ENCODE peak calls at places on chromosomes 3 and 15, in nine cellular contexts. K is GM23338, R is cardiac fibroblast, Y is heart left ventricle, M is NB4, C is AG04449, Q is cardiac muscle cell, V is GM20000, L is spleen. P is an unnamed sample.

GRCh38 chr3:124599779-124600693 is 130.2 kb upstream of the UMPS start:
- DNase-seq in V (no peak), M (no peak), L (no peak), Y (peak; percentile 36), K (no peak), C (no peak), R (peak; percentile 54), Q (no peak), P (no peak)

GRCh38 chr3:50126287-50127211 is 28.6 kb upstream of the SEMA3F start:
- DNase-seq in K (peak; percentile 53), M (no peak), C (no peak), Y (peak; percentile 13), Q (peak; percentile 75), L (peak; percentile 73), V (no peak), R (peak; percentile 42), P (no peak)

GRCh38 chr3:193665370-193665989 is 72.5 kb downstream of the OPA1 start:
- DNase-seq in V (no peak), R (peak; percentile 65), L (no peak), K (peak; percentile 35), Y (no peak), C (no peak), M (peak; percentile 47), Q (peak; percentile 61), P (no peak)

GRCh38 chr15:67137951-67138935 is 72.8 kb downstream of the SMAD3 start:
- DNase-seq in C (no peak), V (no peak), K (no peak), Q (no peak), L (no peak), R (no peak), Y (no peak), M (no peak), P (no peak)

GRCh38 chr15:33738941-33739664 is 229.2 kb upstream of the CHRM5 start:
- DNase-seq in Q (no peak), M (no peak), R (no peak), V (no peak), K (no peak), L (no peak), Y (no peak), C (no peak), P (no peak)

GRCh38 chr15:36880226-36880912 is 220.0 kb downstream of the MEIS2 start:
- DNase-seq in Q (no peak), C (no peak), Y (peak; percentile 27), R (no peak), V (no peak), L (no peak), K (peak; percentile 84), M (no peak), P (no peak)

GRCh38 chr15:55915221-55915620 is 78.2 kb downstream of the NEDD4 start:
- DNase-seq in K (no peak), V (no peak), M (no peak), C (no peak), L (no peak), R (peak; percentile 59), Y (no peak), Q (peak; percentile 47), P (no peak)

GRCh38 chr3:49462222-49462621 is 7.8 kb upstream of the DAG1 start:
- DNase-seq in R (peak; percentile 63), K (no peak), L (no peak), M (no peak), C (no peak), Y (no peak), Q (peak; percentile 17), V (no peak), P (no peak)

GRCh38 chr3:53545365-53546031 is 51.1 kb downstream of the CACNA1D start:
- DNase-seq in Y (no peak), K (no peak), Q (no peak), C (no peak), M (no peak), V (no peak), L (no peak), R (no peak), P (no peak)

GRCh38 chr3:2645001-2645400 is 465.2 kb downstream of the IL5RA start:
- DNase-seq in V (no peak), K (no peak), M (no peak), L (no peak), R (no peak), Q (no peak), C (no peak), Y (no peak), P (no peak)

GRCh38 chr15:69298354-69298696 is 387 bp upstream of the PAQR5 start:
- DNase-seq in R (no peak), V (no peak), K (no peak), C (no peak), L (no peak), M (no peak), Q (no peak), Y (peak; percentile 34), P (no peak)

GRCh38 chr15:62889141-62889661 is 153.3 kb upstream of the TPM1 start:
- DNase-seq in C (no peak), V (no peak), L (no peak), M (no peak), K (no peak), Y (no peak), Q (no peak), R (no peak), P (no peak)

GRCh38 chr15:62887113-62887570 is 155.4 kb upstream of the TPM1 start:
- DNase-seq in R (peak; percentile 28), K (no peak), M (no peak), L (no peak), C (no peak), V (no peak), Q (peak; percentile 17), Y (no peak), P (no peak)

GRCh38 chr15:62888628-62889027 is 153.9 kb upstream of the TPM1 start:
- DNase-seq in R (peak; percentile 50), K (no peak), M (no peak), L (no peak), Y (no peak), Q (no peak), C (no peak), V (no peak), P (no peak)

GRCh38 chr15:62883938-62884479 is 158.5 kb upstream of the TPM1 start:
- DNase-seq in M (no peak), C (peak; percentile 89), Y (no peak), K (no peak), V (no peak), R (no peak), Q (no peak), L (no peak), P (no peak)

GRCh38 chr15:62886431-62887071 is 156.0 kb upstream of the TPM1 start:
- DNase-seq in V (no peak), K (peak; percentile 54), Y (no peak), C (no peak), L (no peak), Q (peak; percentile 46), R (peak; percentile 65), M (no peak), P (no peak)
- TF ChIP-seq CTCF in V (no peak), K (no peak), Y (no peak), C (no peak), L (no peak), Q (no peak), R (no peak), M (no peak), P (no peak)

GRCh38 chr15:31953573-31953972 is 76.7 kb upstream of the CHRNA7 start:
- DNase-seq in C (no peak), L (no peak), K (peak; percentile 66), V (no peak), Y (no peak), Q (no peak), R (no peak), M (no peak), P (peak; percentile 22)
- TF ChIP-seq CTCF in C (no peak), L (no peak), K (peak; percentile 52), V (no peak), Y (no peak), Q (no peak), R (no peak), M (no peak), P (no peak)

DNA sequence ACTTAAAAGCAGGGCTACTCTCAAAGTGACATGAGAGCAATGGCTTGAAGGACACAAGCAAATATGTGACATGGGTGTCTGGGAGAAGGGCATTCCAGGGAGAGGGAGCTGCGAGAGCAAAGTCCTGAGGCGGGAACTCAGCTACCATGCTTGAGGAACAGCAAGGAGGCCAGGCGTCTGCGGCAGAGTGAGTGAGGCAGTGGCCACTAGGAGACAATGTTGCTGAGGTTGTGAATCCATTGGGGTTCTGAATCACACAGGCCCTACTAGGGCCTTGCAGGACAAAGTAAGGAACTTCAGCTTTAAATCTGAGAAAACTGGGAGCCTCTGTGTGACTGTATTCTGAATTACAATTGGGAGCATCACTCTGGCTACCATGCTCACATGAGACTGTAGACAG is 94.1 kb upstream of the PRICKLE2 start:
- DNase-seq in C (no peak), M (no peak), Y (no peak), K (peak; percentile 80), V (no peak), R (no peak), Q (no peak), L (no peak), P (peak; percentile 13)
- TF ChIP-seq CTCF in C (no peak), M (no peak), Y (no peak), K (peak; percentile 45), V (no peak), R (no peak), Q (peak; percentile 7), L (no peak), P (no peak)

GRCh38 chr15:29570121-29570930 is 251.9 kb downstream of the TJP1 start:
- DNase-seq in K (peak; percentile 60), Q (peak; percentile 22), C (no peak), M (no peak), L (no peak), R (no peak), V (peak; percentile 33), Y (no peak), P (peak; percentile 27)

GRCh38 chr15:29569533-29570092 is 252.7 kb downstream of the TJP1 start:
- DNase-seq in M (no peak), Y (no peak), V (no peak), R (no peak), L (no peak), Q (no peak), K (peak; percentile 60), C (no peak), P (peak; percentile 22)

GRCh38 chr15:29567336-29567735 is 254.9 kb downstream of the TJP1 start:
- DNase-seq in K (no peak), R (no peak), L (no peak), Q (no peak), C (no peak), M (no peak), Y (no peak), V (no peak), P (no peak)

GRCh38 chr15:29566914-29567313 is 255.4 kb downstream of the TJP1 start:
- DNase-seq in C (no peak), K (no peak), V (no peak), M (no peak), Q (no peak), R (no peak), Y (no peak), L (no peak), P (no peak)

DNA sequence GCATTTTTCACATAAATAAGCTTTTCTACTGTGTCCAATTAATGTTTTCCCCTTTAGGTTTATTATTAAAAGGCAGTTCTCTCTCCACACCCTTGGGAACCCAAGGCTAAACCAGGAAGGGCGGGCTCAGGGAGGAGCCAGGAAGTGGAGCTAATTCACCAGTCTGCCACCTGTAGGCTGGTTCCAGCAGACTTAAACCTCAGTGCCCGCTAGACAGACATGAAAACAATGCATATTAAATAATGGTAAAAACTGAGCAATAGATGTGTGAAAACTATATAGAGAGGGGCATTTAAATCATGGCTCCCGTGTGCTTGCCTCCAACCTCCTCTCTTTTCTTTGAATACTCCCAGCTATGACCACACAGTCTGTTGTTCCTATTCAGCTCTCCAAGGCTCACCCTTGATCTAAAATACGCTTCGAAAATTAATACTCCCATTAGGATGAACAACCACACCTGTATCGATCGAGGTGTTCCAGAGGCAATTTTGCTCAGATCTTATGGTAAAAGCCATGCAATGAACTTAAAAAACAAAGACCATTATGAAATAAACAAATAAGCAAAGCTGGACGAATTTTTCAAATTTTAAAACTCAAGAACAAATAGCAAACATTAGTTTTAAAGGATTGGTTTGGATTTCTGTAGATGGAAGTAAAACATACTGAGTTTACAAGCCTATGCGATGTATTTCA is 253.3 kb downstream of the TJP1 start:
- DNase-seq in Q (peak; percentile 10), K (peak; percentile 75), M (peak; percentile 7), C (no peak), L (no peak), V (no peak), Y (peak; percentile 37), R (peak; percentile 4), P (peak; percentile 16)
- TF ChIP-seq CTCF in Q (peak; percentile 14), K (peak; percentile 56), M (no peak), C (peak; percentile 2), L (no peak), V (no peak), Y (no peak), R (no peak), P (no peak)